ENCODE peak calls at places on chromosome 14, in four cellular contexts. H is K562, R is HepG2, S is HCT116. Z is an unnamed sample.

GRCh38 chr14:51208982-51209381 is 31.1 kb upstream of the TMX1 start:
- DNase-seq in H (no peak), R (no peak), S (no peak), Z (no peak)

GRCh38 chr14:56759094-56759493 is 51.2 kb downstream of the OTX2 start:
- DNase-seq in H (no peak), R (no peak), S (no peak), Z (no peak)

GRCh38 chr14:50230601-50231474 is 540 bp downstream of the SOS2 start:
- DNase-seq in H (peak; percentile 41), R (peak; percentile 29), S (peak; percentile 21), Z (peak; percentile 43)

GRCh38 chr14:23066368-23066767 is 9.0 kb upstream of the CDH24 start:
- DNase-seq in H (no peak), R (no peak), S (no peak), Z (no peak)

GRCh38 chr14:101033446-101034165 is 130.1 kb upstream of the RTL1 start:
- DNase-seq in H (no peak), R (no peak), S (no peak), Z (no peak)

GRCh38 chr14:77258566-77258965 is 12.4 kb downstream of the NGB start:
- DNase-seq in H (no peak), R (no peak), S (no peak), Z (no peak)

GRCh38 chr14:28785096-28785952 is 18.7 kb downstream of the FOXG1 start:
- DNase-seq in H (no peak), R (no peak), S (no peak), Z (no peak)

GRCh38 chr14:26598081-26598671 is 343 bp upstream of the NOVA1 start:
- DNase-seq in H (peak; percentile 12), R (peak; percentile 77), S (no peak), Z (no peak)

GRCh38 chr14:99809376-99809775 is 16.2 kb downstream of the EML1 start:
- DNase-seq in H (no peak), R (no peak), S (no peak), Z (no peak)

GRCh38 chr14:88168498-88169165 is 154.4 kb downstream of the KCNK10 start:
- DNase-seq in H (peak; percentile 37), R (peak; percentile 50), S (no peak), Z (peak; percentile 20)

GRCh38 chr14:73491256-73491976 is 683 bp downstream of the RIOX1 start:
- DNase-seq in H (peak; percentile 63), R (peak; percentile 54), S (no peak), Z (no peak)

GRCh38 chr14:89912667-89913211 is 41.8 kb downstream of the EFCAB11 start:
- DNase-seq in H (no peak), R (peak; percentile 59), S (no peak), Z (no peak)

GRCh38 chr14:94165744-94166143 is 8.4 kb upstream of the PPP4R4 start:
- DNase-seq in H (no peak), R (no peak), S (no peak), Z (no peak)

GRCh38 chr14:52961060-52961639 is 10.3 kb upstream of the FERMT2 start:
- DNase-seq in H (peak; percentile 35), R (peak; percentile 70), S (peak; percentile 58), Z (no peak)
- TF ChIP-seq SIN3A in H (no peak), R (no peak), S (no peak), Z (no peak)

DNA sequence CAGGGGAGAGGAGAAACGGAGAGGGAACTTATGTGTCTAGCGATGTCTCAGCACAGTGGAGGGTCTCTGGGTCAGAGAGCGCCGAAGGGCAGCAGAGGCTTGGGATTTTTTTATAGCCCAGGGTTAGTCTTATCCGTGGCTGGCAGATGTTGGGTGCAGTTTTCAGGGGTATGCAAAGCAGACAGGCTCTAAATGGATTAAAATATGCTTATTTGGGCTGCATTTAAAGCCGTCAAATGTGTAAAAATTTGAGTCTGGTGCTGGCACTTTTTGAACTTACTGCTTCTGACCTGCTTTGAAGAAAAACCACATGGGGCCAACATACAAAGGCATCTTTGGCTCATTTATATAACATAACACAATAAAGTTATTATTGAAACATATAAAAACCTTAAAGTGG is 178.8 kb downstream of the ESR2 start:
- DNase-seq in H (no peak), R (no peak), S (no peak), Z (no peak)
- TF ChIP-seq TCF7L2 in H (no peak), R (no peak), S (no peak), Z (no peak)

GRCh38 chr14:58398895-58399294 is 3.2 kb downstream of the TOMM20L start:
- DNase-seq in H (no peak), R (no peak), S (no peak), Z (no peak)

GRCh38 chr14:58395815-58396626 is at the start of gene TOMM20L:
- DNase-seq in H (peak; percentile 67), R (peak; percentile 72), S (peak; percentile 15), Z (no peak)

GRCh38 chr14:58390830-58391229 is 4.9 kb upstream of the TOMM20L start:
- DNase-seq in H (no peak), R (no peak), S (no peak), Z (no peak)

GRCh38 chr14:58398495-58398894 is 2.8 kb downstream of the TOMM20L start:
- DNase-seq in H (no peak), R (no peak), S (no peak), Z (no peak)

GRCh38 chr14:58395565-58395814 is 240 bp upstream of the TOMM20L start:
- DNase-seq in H (no peak), R (no peak), S (no peak), Z (peak; percentile 2)
- H3K27ac ChIP-seq in H (no peak overlapping the region), R (peak overlapping the region; percentile 93), S (no peak overlapping the region), Z (peak overlapping the region; percentile 13)

DNA sequence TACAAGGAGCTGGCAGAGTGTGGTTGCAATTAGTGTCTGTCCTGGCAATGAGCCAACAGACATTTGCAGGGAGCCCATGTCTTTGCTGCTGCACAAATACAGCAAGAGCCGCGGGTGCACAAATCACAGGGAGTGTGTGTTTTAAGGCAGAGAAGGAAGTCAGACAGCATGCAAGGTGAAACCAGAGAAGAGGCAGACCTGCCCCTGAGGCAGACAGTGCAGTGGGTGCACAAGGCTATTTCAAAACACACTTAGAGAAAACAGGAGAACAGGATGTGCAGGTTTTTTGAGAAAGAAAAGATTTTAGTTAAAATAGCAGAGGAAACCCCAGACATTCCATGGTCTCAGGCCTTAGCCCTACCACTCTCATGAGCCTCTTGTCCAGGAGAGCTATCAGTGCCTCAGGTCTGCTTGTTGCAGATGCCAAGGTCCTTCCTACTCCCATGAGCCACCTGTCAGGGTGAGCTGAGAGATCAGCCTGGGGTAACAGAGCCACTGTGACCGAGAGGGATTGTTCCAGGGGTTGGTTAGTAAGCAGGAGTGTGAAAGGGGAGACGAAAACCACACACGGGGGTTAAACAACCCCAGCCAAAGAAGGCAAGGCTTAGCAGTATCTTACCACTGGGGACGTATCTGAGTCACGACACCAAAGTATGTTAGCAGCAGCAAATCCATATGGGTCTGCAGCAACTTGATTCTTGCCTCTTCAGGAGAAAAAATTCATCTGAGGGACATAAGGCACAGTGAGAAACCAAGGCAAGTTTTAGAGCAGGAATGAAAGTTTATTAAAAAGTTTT is 78.1 kb downstream of the C14orf132 start:
- DNase-seq in H (no peak), R (no peak), S (no peak), Z (no peak)
- TF ChIP-seq SIN3A in H (no peak), R (no peak), S (no peak), Z (no peak)

Z was measured in Panc1.